ENCODE peak calls at places on chromosomes 6 and 20, in six cellular contexts. One of them, this sample, is unnamed.

GRCh38 chr6:46972521-46972920 is 50.8 kb upstream of the ADGRF5 start:
- DNase-seq in neuronal stem cell: no peak
- DNase-seq in IMR-90: no peak
- DNase-seq in H9: no peak
- DNase-seq in mesenchymal stem cell: no peak
- DNase-seq in H1: no peak
- DNase-seq in this sample: no peak

GRCh38 chr6:111367393-111368088 is 115.5 kb downstream of the REV3L start:
- DNase-seq in H9: no peak
- DNase-seq in H1: no peak
- DNase-seq in mesenchymal stem cell: no peak
- DNase-seq in neuronal stem cell: no peak
- DNase-seq in IMR-90: no peak
- DNase-seq in this sample: no peak

GRCh38 chr6:64437996-64438395 is 802.4 kb downstream of the PHF3 start:
- DNase-seq in neuronal stem cell: no peak
- DNase-seq in H9: no peak
- DNase-seq in mesenchymal stem cell: no peak
- DNase-seq in IMR-90: no peak
- DNase-seq in H1: no peak
- DNase-seq in this sample: no peak

GRCh38 chr6:131782764-131783163 is 25.1 kb upstream of the ENPP1 start:
- DNase-seq in H9: no peak
- DNase-seq in mesenchymal stem cell: no peak
- DNase-seq in IMR-90: no peak
- DNase-seq in H1: no peak
- DNase-seq in neuronal stem cell: no peak
- DNase-seq in this sample: peak; percentile 57

GRCh38 chr6:70669133-70669532 is 1.4 kb downstream of the SMAP1 start:
- DNase-seq in neuronal stem cell: no peak
- DNase-seq in H9: no peak
- DNase-seq in mesenchymal stem cell: peak; percentile 6
- DNase-seq in IMR-90: peak; percentile 12
- DNase-seq in H1: no peak
- DNase-seq in this sample: no peak

GRCh38 chr6:31580807-31581437 is 1.3 kb downstream of the LTB start:
- DNase-seq in neuronal stem cell: peak; percentile 83
- DNase-seq in mesenchymal stem cell: peak; percentile 85
- DNase-seq in IMR-90: peak; percentile 71
- DNase-seq in H9: peak; percentile 90
- DNase-seq in H1: peak; percentile 96
- DNase-seq in this sample: peak; percentile 91

GRCh38 chr6:122322824-122323223 is 76.6 kb upstream of the HSF2 start:
- DNase-seq in H1: no peak
- DNase-seq in H9: no peak
- DNase-seq in neuronal stem cell: no peak
- DNase-seq in IMR-90: peak; percentile 3
- DNase-seq in mesenchymal stem cell: peak; percentile 68
- DNase-seq in this sample: no peak

GRCh38 chr20:59004763-59005522 is 2.1 kb downstream of the CTSZ start:
- DNase-seq in H9: no peak
- DNase-seq in H1: no peak
- DNase-seq in IMR-90: no peak
- DNase-seq in mesenchymal stem cell: no peak
- DNase-seq in neuronal stem cell: no peak
- DNase-seq in this sample: no peak

GRCh38 chr6:43247115-43247999 is 4.1 kb downstream of the TTBK1 start:
- DNase-seq in neuronal stem cell: peak; percentile 85
- DNase-seq in H9: peak; percentile 93
- DNase-seq in IMR-90: peak; percentile 13
- DNase-seq in H1: no peak
- DNase-seq in mesenchymal stem cell: peak; percentile 46
- DNase-seq in this sample: peak; percentile 89

GRCh38 chr6:143064996-143065683 is 4.5 kb downstream of the AIG1 start:
- DNase-seq in mesenchymal stem cell: peak; percentile 47
- DNase-seq in neuronal stem cell: no peak
- DNase-seq in IMR-90: no peak
- DNase-seq in H9: no peak
- DNase-seq in H1: no peak
- DNase-seq in this sample: no peak

GRCh38 chr20:53778041-53778516 is 184.4 kb upstream of the ZNF217 start:
- DNase-seq in H9: no peak
- DNase-seq in IMR-90: no peak
- DNase-seq in neuronal stem cell: no peak
- DNase-seq in H1: no peak
- DNase-seq in mesenchymal stem cell: no peak
- DNase-seq in this sample: no peak

GRCh38 chr6:13648850-13649249 is 33.7 kb downstream of the NOL7 start:
- DNase-seq in H1: no peak
- DNase-seq in H9: no peak
- DNase-seq in neuronal stem cell: no peak
- DNase-seq in IMR-90: no peak
- DNase-seq in mesenchymal stem cell: no peak
- DNase-seq in this sample: no peak

GRCh38 chr20:63751471-63752271 is 12.1 kb downstream of the SLC2A4RG start:
- DNase-seq in neuronal stem cell: no peak
- DNase-seq in H9: peak; percentile 74
- DNase-seq in H1: no peak
- DNase-seq in mesenchymal stem cell: no peak
- DNase-seq in IMR-90: no peak
- DNase-seq in this sample: no peak

GRCh38 chr6:122389704-122390103 is 9.7 kb upstream of the HSF2 start:
- DNase-seq in neuronal stem cell: no peak
- DNase-seq in H1: no peak
- DNase-seq in H9: no peak
- DNase-seq in IMR-90: peak; percentile 25
- DNase-seq in mesenchymal stem cell: peak; percentile 55
- DNase-seq in this sample: peak; percentile 21

GRCh38 chr6:18488526-18489270 is 101.5 kb downstream of the RNF144B start:
- DNase-seq in H9: no peak
- DNase-seq in mesenchymal stem cell: no peak
- DNase-seq in neuronal stem cell: no peak
- DNase-seq in IMR-90: peak; percentile 57
- DNase-seq in H1: no peak
- DNase-seq in this sample: no peak

GRCh38 chr6:163180874-163181541 is 233.5 kb upstream of the QKI start:
- DNase-seq in H9: peak; percentile 84
- DNase-seq in H1: peak; percentile 70
- DNase-seq in neuronal stem cell: peak; percentile 41
- DNase-seq in mesenchymal stem cell: peak; percentile 40
- DNase-seq in IMR-90: no peak
- DNase-seq in this sample: peak; percentile 95

GRCh38 chr20:62159835-62160234 is 16.3 kb downstream of the SS18L1 start:
- DNase-seq in IMR-90: peak; percentile 49
- DNase-seq in mesenchymal stem cell: no peak
- DNase-seq in H9: no peak
- DNase-seq in neuronal stem cell: no peak
- DNase-seq in H1: no peak
- DNase-seq in this sample: no peak

GRCh38 chr20:44642203-44643153 is 9.0 kb downstream of the ADA start:
- DNase-seq in H9: peak; percentile 79
- DNase-seq in mesenchymal stem cell: peak; percentile 97
- DNase-seq in neuronal stem cell: no peak
- DNase-seq in IMR-90: peak; percentile 82
- DNase-seq in H1: peak; percentile 63
- DNase-seq in this sample: peak; percentile 93
- H2AK5ac ChIP-seq in H9: no peak overlapping the region
- H2AK5ac ChIP-seq in mesenchymal stem cell: peak overlapping the region; percentile 63
- H2AK5ac ChIP-seq in neuronal stem cell: peak overlapping the region; percentile 5
- H2AK5ac ChIP-seq in IMR-90: peak overlapping the region; percentile 76
- H2AK5ac ChIP-seq in H1: no peak overlapping the region
- H2AK5ac ChIP-seq in this sample: peak overlapping the region; percentile 15

GRCh38 chr20:38032585-38033329 is 499 bp downstream of the TTI1 start:
- DNase-seq in mesenchymal stem cell: no peak
- DNase-seq in H1: no peak
- DNase-seq in H9: no peak
- DNase-seq in IMR-90: no peak
- DNase-seq in neuronal stem cell: no peak
- DNase-seq in this sample: no peak
- H2AK5ac ChIP-seq in mesenchymal stem cell: no peak overlapping the region
- H2AK5ac ChIP-seq in H1: peak overlapping the region; percentile 68
- H2AK5ac ChIP-seq in H9: no peak overlapping the region
- H2AK5ac ChIP-seq in IMR-90: peak overlapping the region; percentile 67
- H2AK5ac ChIP-seq in neuronal stem cell: peak overlapping the region; percentile 21
- H2AK5ac ChIP-seq in this sample: no peak overlapping the region

DNA sequence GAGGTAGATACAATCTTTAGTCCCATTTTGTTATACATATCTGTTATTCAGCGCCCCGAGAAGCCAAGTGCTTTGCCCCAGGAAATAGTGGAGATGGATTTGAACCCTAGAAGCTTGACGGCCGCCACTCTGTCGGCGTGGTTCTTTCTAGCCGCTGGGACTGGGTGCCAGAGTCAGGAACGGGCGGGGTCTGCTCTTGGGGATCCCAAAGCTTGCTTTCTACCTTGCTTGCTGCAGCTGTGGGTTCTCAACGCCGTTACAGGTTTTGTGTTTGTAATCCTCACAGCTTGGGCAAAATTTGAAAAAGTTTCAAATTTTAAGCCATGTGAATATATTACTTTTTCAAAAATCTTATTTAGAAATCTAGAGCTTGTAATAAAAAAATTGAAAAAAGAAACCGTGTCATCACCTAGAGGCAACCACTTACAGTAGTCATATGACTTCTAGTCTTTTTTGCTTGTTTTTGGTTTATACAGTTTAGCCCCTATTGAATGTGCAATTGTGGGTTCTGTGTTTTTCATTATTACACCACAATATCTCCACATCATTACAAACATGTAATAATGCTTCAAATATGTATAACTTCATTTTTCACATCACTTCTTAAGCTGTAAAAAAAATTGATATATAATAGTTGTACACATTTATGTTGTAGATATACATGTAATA is 786 bp downstream of the DYNLRB1 start:
- DNase-seq in IMR-90: no peak
- DNase-seq in mesenchymal stem cell: peak; percentile 58
- DNase-seq in neuronal stem cell: no peak
- DNase-seq in H1: no peak
- DNase-seq in H9: no peak
- DNase-seq in this sample: peak; percentile 43
- H2AK5ac ChIP-seq in IMR-90: peak overlapping the region; percentile 79
- H2AK5ac ChIP-seq in mesenchymal stem cell: peak overlapping the region; percentile 80
- H2AK5ac ChIP-seq in neuronal stem cell: no peak overlapping the region
- H2AK5ac ChIP-seq in H1: no peak overlapping the region
- H2AK5ac ChIP-seq in H9: no peak overlapping the region
- H2AK5ac ChIP-seq in this sample: no peak overlapping the region

GRCh38 chr6:20876016-20876415 is 341.8 kb downstream of the CDKAL1 start:
- DNase-seq in H1: no peak
- DNase-seq in IMR-90: peak; percentile 77
- DNase-seq in H9: no peak
- DNase-seq in mesenchymal stem cell: peak; percentile 53
- DNase-seq in neuronal stem cell: no peak
- DNase-seq in this sample: peak; percentile 48
- H2AK5ac ChIP-seq in H1: no peak overlapping the region
- H2AK5ac ChIP-seq in IMR-90: peak overlapping the region; percentile 6
- H2AK5ac ChIP-seq in H9: no peak overlapping the region
- H2AK5ac ChIP-seq in mesenchymal stem cell: no peak overlapping the region
- H2AK5ac ChIP-seq in neuronal stem cell: no peak overlapping the region
- H2AK5ac ChIP-seq in this sample: no peak overlapping the region

DNA sequence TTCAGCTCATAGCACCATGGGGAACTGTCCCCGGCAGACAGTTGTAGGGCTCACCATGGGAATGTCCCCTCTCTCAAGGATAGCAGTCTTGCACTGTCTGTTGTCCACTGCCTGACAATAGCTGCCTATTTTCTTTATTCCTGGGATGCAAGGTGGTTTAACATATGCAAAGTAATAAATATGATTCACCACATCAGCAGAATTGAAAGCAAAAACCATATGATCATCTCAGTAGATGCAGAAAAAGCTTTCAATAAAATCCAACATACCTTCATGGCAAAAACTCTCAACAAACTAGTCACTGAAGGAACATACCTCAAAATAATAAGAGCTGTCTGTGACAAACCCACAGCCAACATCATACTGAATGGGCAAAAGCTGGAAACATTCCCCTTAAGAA is 13.5 kb upstream of the LRP11 start:
- DNase-seq in IMR-90: no peak
- DNase-seq in H1: no peak
- DNase-seq in H9: no peak
- DNase-seq in mesenchymal stem cell: no peak
- DNase-seq in neuronal stem cell: no peak
- DNase-seq in this sample: no peak
- H2AK5ac ChIP-seq in IMR-90: no peak overlapping the region
- H2AK5ac ChIP-seq in H1: no peak overlapping the region
- H2AK5ac ChIP-seq in H9: no peak overlapping the region
- H2AK5ac ChIP-seq in mesenchymal stem cell: no peak overlapping the region
- H2AK5ac ChIP-seq in neuronal stem cell: no peak overlapping the region
- H2AK5ac ChIP-seq in this sample: no peak overlapping the region

This sample was measured in mesendoderm.